ENCODE peak calls at places on chromosomes 6 and 20, in eight cellular contexts. H, O, V, R, E, Y, S and G are unnamed samples.

GRCh38 chr6:165959627-165960026 is 208.0 kb downstream of the TBXT start:
- DNase-seq in H (no peak), O (no peak), V (no peak), R (no peak), E (no peak), Y (no peak), S (no peak), G (no peak)

GRCh38 chr6:14732845-14733757 is 512.8 kb upstream of the JARID2 start:
- DNase-seq in H (peak; percentile 17), O (no peak), V (no peak), R (no peak), E (no peak), Y (no peak), S (peak; percentile 79), G (peak; percentile 24)

GRCh38 chr6:132414761-132415160 is 13.5 kb upstream of the MOXD1 start:
- DNase-seq in H (no peak), O (no peak), V (no peak), R (no peak), E (no peak), Y (no peak), S (no peak), G (no peak)

GRCh38 chr20:16518068-16518783 is 55.0 kb downstream of the KIF16B start:
- DNase-seq in H (no peak), O (no peak), V (peak; percentile 58), R (peak; percentile 7), E (peak; percentile 66), Y (no peak), S (no peak), G (peak; percentile 60)

GRCh38 chr20:297925-298754 is 770 bp downstream of the ZCCHC3 start:
- DNase-seq in H (peak; percentile 40), O (no peak), V (peak; percentile 72), R (no peak), E (peak; percentile 80), Y (peak; percentile 77), S (peak; percentile 71), G (peak; percentile 65)

GRCh38 chr6:134738486-134738885 is 211.4 kb downstream of the ALDH8A1 start:
- DNase-seq in H (no peak), O (no peak), V (no peak), R (no peak), E (no peak), Y (no peak), S (no peak), G (no peak)

GRCh38 chr6:158475344-158476302 is 84.3 kb upstream of the TMEM181 start:
- DNase-seq in H (no peak), O (no peak), V (no peak), R (no peak), E (no peak), Y (no peak), S (peak; percentile 67), G (peak; percentile 99)

GRCh38 chr6:13709698-13710551 is 1.7 kb downstream of the RANBP9 start:
- DNase-seq in H (peak; percentile 34), O (no peak), V (peak; percentile 39), R (no peak), E (no peak), Y (no peak), S (peak; percentile 26), G (peak; percentile 54)

GRCh38 chr6:54690596-54690995 is 156.0 kb upstream of the FAM83B start:
- DNase-seq in H (no peak), O (no peak), V (no peak), R (no peak), E (no peak), Y (no peak), S (no peak), G (no peak)

GRCh38 chr6:14196029-14196428 is 78.5 kb downstream of the CD83 start:
- DNase-seq in H (no peak), O (no peak), V (no peak), R (no peak), E (no peak), Y (no peak), S (no peak), G (no peak)

GRCh38 chr6:355373-355772 is 36.2 kb upstream of the IRF4 start:
- DNase-seq in H (no peak), O (no peak), V (no peak), R (no peak), E (no peak), Y (no peak), S (no peak), G (no peak)

GRCh38 chr20:24779166-24779565 is 169.9 kb upstream of the CST7 start:
- DNase-seq in H (no peak), O (no peak), V (no peak), R (no peak), E (no peak), Y (no peak), S (no peak), G (peak; percentile 92)

GRCh38 chr20:63118303-63118670 is 97.6 kb downstream of the YTHDF1 start:
- DNase-seq in H (no peak), O (no peak), V (no peak), R (no peak), E (no peak), Y (no peak), S (no peak), G (no peak)

GRCh38 chr6:110814488-110815259 is 595 bp downstream of the CDK19 start:
- DNase-seq in H (peak; percentile 45), O (peak; percentile 37), V (peak; percentile 75), R (no peak), E (peak; percentile 61), Y (peak; percentile 81), S (peak; percentile 30), G (peak; percentile 57)

GRCh38 chr6:134000443-134000842 is 47.4 kb downstream of the TBPL1 start:
- DNase-seq in H (no peak), O (no peak), V (no peak), R (no peak), E (no peak), Y (no peak), S (no peak), G (no peak)

GRCh38 chr6:80789912-80790635 is 683.6 kb downstream of the BCKDHB start:
- DNase-seq in H (no peak), O (no peak), V (no peak), R (no peak), E (no peak), Y (no peak), S (peak; percentile 9), G (no peak)

GRCh38 chr6:38554014-38554413 is 85.7 kb downstream of the BTBD9 start:
- DNase-seq in H (no peak), O (no peak), V (no peak), R (no peak), E (no peak), Y (no peak), S (no peak), G (no peak)

GRCh38 chr20:9838378-9839295 is at the start of gene PAK5:
- DNase-seq in H (no peak), O (no peak), V (no peak), R (no peak), E (peak; percentile 47), Y (peak; percentile 89), S (no peak), G (peak; percentile 97)

GRCh38 chr6:90369024-90369519 is 72.4 kb upstream of the BACH2 start:
- DNase-seq in H (no peak), O (no peak), V (peak; percentile 72), R (peak; percentile 100), E (peak; percentile 75), Y (no peak), S (peak; percentile 100), G (peak; percentile 3)

GRCh38 chr6:56891754-56892153 is 63.2 kb upstream of the BEND6 start:
- DNase-seq in H (no peak), O (no peak), V (peak; percentile 19), R (peak; percentile 8), E (no peak), Y (no peak), S (peak; percentile 44), G (peak; percentile 33)

GRCh38 chr20:7728373-7728772 is 211.9 kb downstream of the HAO1 start:
- DNase-seq in H (no peak), O (no peak), V (no peak), R (no peak), E (no peak), Y (no peak), S (no peak), G (no peak)

GRCh38 chr6:48109902-48110301 is 1.1 kb downstream of the PTCHD4 start:
- DNase-seq in H (no peak), O (no peak), V (no peak), R (no peak), E (no peak), Y (no peak), S (no peak), G (peak; percentile 68)

GRCh38 chr6:170230520-170231390 is 60.1 kb downstream of the DLL1 start:
- DNase-seq in H (no peak), O (no peak), V (no peak), R (no peak), E (no peak), Y (peak; percentile 45), S (no peak), G (peak; percentile 29)

GRCh38 chr6:129331450-129332138 is 378.4 kb downstream of the ARHGAP18 start:
- DNase-seq in H (no peak), O (no peak), V (peak; percentile 12), R (no peak), E (no peak), Y (no peak), S (peak; percentile 17), G (no peak)

GRCh38 chr20:54506643-54507042 is 31.2 kb downstream of the DOK5 start:
- DNase-seq in H (no peak), O (no peak), V (no peak), R (no peak), E (no peak), Y (no peak), S (no peak), G (no peak)

GRCh38 chr6:131226465-131226864 is 91.2 kb downstream of the AKAP7 start:
- DNase-seq in H (no peak), O (no peak), V (no peak), R (no peak), E (no peak), Y (no peak), S (no peak), G (peak; percentile 81)